ENCODE peak calls at places on chromosomes 13 and 19, in four cellular contexts. One of them, this sample, is unnamed.

GRCh38 chr19:14497347-14497921 is 1.5 kb upstream of the GIPC1 start:
- DNase-seq in psoas muscle: no peak
- DNase-seq in brain microvascular endothelial cell: no peak
- DNase-seq in uterus: no peak
- DNase-seq in this sample: peak

GRCh38 chr19:44548736-44549135 is 19.3 kb upstream of the CEACAM20 start:
- DNase-seq in psoas muscle: no peak
- DNase-seq in brain microvascular endothelial cell: peak
- DNase-seq in uterus: no peak
- DNase-seq in this sample: no peak

GRCh38 chr13:55345197-55345596 is 1795.5 kb upstream of the PRR20A start:
- DNase-seq in psoas muscle: no peak
- DNase-seq in brain microvascular endothelial cell: no peak
- DNase-seq in uterus: no peak
- DNase-seq in this sample: no peak

GRCh38 chr19:29115181-29115580 is 97.8 kb downstream of the UQCRFS1 start:
- DNase-seq in psoas muscle: no peak
- DNase-seq in brain microvascular endothelial cell: no peak
- DNase-seq in uterus: no peak
- DNase-seq in this sample: no peak

GRCh38 chr13:24041822-24042221 is 118.7 kb upstream of the SPATA13 start:
- DNase-seq in psoas muscle: no peak
- DNase-seq in brain microvascular endothelial cell: no peak
- DNase-seq in uterus: no peak
- DNase-seq in this sample: no peak

GRCh38 chr19:45156231-45156630 is 4.6 kb downstream of the NKPD1 start:
- DNase-seq in psoas muscle: no peak
- DNase-seq in brain microvascular endothelial cell: no peak
- DNase-seq in uterus: no peak
- DNase-seq in this sample: no peak

GRCh38 chr19:6069268-6069771 is 41.0 kb downstream of the RFX2 start:
- DNase-seq in psoas muscle: no peak
- DNase-seq in brain microvascular endothelial cell: no peak
- DNase-seq in uterus: no peak
- DNase-seq in this sample: no peak

GRCh38 chr19:49682274-49682673 is 5.2 kb downstream of the PRMT1 start:
- DNase-seq in psoas muscle: no peak
- DNase-seq in brain microvascular endothelial cell: no peak
- DNase-seq in uterus: no peak
- DNase-seq in this sample: no peak

GRCh38 chr19:14073925-14074838 is 1.6 kb downstream of the MISP3 start:
- DNase-seq in psoas muscle: no peak
- DNase-seq in brain microvascular endothelial cell: no peak
- DNase-seq in uterus: peak
- DNase-seq in this sample: peak

DNA sequence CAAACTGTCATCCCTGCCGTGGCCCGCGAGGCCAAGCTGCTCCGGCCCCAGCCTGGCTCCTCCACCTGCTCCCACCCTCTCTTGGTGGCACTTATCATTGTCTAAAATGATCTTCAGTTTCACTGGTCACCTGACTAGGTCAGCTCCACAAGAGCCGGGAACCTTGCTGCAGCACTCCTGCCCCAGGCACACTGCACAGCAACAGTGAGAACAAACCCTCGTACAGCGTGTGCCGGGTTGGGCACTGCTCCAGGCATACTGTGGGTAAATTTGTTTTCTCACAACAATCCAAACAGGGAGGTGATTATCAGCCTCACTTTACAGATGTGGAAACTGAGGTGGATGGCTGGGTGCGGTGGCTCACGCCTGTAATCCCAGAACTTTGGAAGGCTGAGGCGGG is 8.9 kb downstream of the DEDD2 start:
- DNase-seq in psoas muscle: peak
- DNase-seq in brain microvascular endothelial cell: no peak
- DNase-seq in uterus: no peak
- DNase-seq in this sample: no peak
- H3K27ac ChIP-seq in psoas muscle: no peak
- H3K27ac ChIP-seq in brain microvascular endothelial cell: no peak
- H3K27ac ChIP-seq in uterus: no peak
- H3K27ac ChIP-seq in this sample: no peak

DNA sequence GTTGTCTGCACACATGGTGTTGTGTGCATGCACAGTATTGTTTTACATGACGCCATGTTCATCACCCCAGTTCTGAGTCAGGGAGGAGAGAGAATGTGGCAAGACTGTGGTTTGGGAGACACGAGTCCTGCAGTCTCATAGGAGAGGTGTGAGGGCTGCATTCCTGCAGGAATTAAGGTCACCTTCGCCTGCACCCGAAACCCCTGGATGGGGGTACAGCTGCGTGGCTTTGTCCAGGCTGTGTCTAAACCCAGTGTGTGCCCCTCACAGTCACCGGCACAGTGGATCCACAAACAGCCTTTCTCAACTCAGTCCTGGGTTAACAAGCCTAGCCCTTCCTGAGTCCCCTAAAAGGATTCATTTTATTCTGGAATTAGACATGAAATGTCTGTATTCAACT is 5.7 kb downstream of the ADPRHL1 start:
- DNase-seq in psoas muscle: peak
- DNase-seq in brain microvascular endothelial cell: no peak
- DNase-seq in uterus: no peak
- DNase-seq in this sample: no peak
- H3K27ac ChIP-seq in psoas muscle: peak
- H3K27ac ChIP-seq in brain microvascular endothelial cell: no peak
- H3K27ac ChIP-seq in uterus: no peak
- H3K27ac ChIP-seq in this sample: no peak

DNA sequence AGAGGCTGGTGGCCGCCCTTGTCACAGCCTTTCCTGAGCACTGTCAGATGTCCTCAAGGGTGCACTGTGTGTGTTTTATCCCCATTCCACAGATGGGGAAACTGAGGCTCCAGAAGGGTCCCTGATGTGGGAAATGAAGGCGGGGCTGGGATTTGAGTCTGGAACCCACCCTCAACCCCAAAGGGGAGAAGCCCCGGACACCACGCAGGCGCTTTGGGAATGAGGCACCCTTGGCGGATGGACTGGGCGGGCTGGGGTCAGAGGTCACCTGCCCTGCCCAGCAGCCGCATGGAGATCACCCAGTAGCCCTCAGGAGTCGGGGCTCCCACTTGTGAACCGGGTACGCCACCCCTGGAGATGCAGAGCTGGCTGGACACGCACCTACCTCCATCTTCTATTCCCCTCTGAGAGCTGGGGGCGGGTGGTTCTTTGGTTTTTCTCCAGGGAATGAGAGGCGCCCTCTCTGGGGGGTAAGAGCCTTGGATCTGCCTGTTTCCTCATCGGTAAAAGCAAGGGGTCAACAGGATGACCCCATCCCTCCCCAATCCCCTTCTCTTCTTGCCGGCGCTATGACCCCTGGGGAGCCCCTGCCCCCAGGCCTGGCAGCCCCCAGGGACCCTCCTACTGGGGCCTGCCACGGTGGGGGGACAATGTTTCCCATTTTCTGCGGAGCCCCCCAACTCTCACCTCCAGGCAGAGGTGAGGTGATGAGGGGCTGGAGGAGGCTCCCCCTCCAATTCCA is 8.3 kb upstream of the ONECUT3 start:
- DNase-seq in psoas muscle: no peak
- DNase-seq in brain microvascular endothelial cell: no peak
- DNase-seq in uterus: no peak
- DNase-seq in this sample: no peak
- H3K27ac ChIP-seq in psoas muscle: no peak
- H3K27ac ChIP-seq in brain microvascular endothelial cell: no peak
- H3K27ac ChIP-seq in uterus: no peak
- H3K27ac ChIP-seq in this sample: no peak

DNA sequence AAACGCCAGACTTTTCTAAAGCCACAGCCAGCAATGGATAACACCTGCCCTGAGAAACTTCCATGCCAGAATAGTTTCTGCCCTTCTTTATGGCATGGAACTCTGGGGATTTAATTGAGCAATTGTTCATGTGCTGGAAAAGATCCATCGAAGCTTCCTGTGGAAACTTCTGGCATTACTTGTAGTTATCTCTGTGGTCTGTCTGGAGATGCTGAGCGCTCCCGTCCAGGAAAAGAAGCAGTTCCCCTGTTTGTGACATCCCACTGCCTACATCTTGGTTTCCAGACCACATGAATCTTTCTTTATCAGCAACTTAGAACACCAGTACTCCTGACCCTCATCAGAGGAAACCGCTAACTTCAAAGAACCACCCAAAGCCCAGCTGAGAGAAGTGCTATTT is 24.6 kb downstream of the FLT1 start:
- DNase-seq in psoas muscle: no peak
- DNase-seq in brain microvascular endothelial cell: no peak
- DNase-seq in uterus: no peak
- DNase-seq in this sample: no peak
- H3K27ac ChIP-seq in psoas muscle: no peak
- H3K27ac ChIP-seq in brain microvascular endothelial cell: no peak
- H3K27ac ChIP-seq in uterus: no peak
- H3K27ac ChIP-seq in this sample: no peak

DNA sequence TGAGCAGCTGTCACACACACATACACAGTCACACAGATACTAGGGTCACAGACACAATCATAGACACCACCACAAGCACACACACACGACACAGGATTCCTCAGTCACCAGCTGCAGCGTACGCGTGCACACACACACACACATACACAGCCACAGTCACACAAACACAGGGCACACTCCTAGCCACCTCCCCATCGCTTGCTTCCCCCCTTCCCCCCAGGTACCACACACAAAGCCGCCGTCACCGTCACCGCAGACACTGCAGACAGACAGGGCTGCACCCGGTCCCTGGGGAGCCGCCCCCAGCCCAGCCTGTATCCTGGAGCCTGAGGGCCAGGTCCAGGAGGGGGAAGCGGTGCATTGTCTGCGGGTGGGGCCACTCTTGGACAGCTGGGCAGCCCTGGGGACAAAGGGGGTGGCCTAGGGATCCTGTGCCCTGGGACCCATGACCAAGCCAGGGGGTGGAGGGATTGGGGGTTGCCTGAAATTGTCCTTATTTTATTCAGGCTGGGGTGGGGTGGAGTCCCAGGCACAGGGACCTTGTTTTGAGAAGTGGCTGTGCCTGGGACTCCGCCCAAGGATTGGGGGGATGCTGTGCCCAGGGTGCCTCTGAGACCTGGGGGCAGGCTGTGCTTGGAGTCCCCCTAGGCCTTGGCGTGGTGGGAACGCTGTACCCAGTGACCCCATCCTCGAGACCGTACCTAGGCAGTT is 957 bp downstream of the NUMBL start:
- DNase-seq in psoas muscle: peak
- DNase-seq in brain microvascular endothelial cell: peak
- DNase-seq in uterus: no peak
- DNase-seq in this sample: no peak
- H3K27ac ChIP-seq in psoas muscle: peak
- H3K27ac ChIP-seq in brain microvascular endothelial cell: peak
- H3K27ac ChIP-seq in uterus: peak
- H3K27ac ChIP-seq in this sample: peak

This sample was measured in caudate nucleus.